ENCODE peak calls at places on chromosomes 11 and 22, in nine cellular contexts. X is fibroblast of lung; T is left lung; J is CD8-positive, alpha-beta memory T cell; U is neuronal stem cell; W is mesendoderm; P is K562; Z is right lobe of liver; E is left ventricle myocardium inferior. K is an unnamed sample.

GRCh38 chr11:44852159-44852707 is 98.5 kb downstream of the TP53I11 start:
- DNase-seq in X (no peak), T (no peak), J (no peak), U (no peak), W (no peak), P (no peak), Z (no peak), E (no peak), K (no peak)

GRCh38 chr22:37259540-37260029 is 15.5 kb upstream of the RAC2 start:
- DNase-seq in X (peak; percentile 53), T (peak; percentile 31), J (no peak), U (no peak), W (peak; percentile 85), P (peak; percentile 45), Z (peak; percentile 56), E (no peak), K (peak; percentile 67)

GRCh38 chr11:22304337-22304961 is 33.7 kb upstream of the SLC17A6 start:
- DNase-seq in X (peak; percentile 41), T (no peak), J (no peak), U (no peak), W (peak; percentile 33), P (peak; percentile 24), Z (no peak), E (no peak), K (peak; percentile 32)

GRCh38 chr22:18987765-18988164 is 51.7 kb upstream of the PRODH start:
- DNase-seq in X (peak; percentile 6), T (no peak), J (no peak), U (no peak), W (peak; percentile 74), P (peak; percentile 85), Z (no peak), E (no peak), K (peak; percentile 96)

GRCh38 chr22:22816171-22816514 is 71.5 kb upstream of the IGLL5 start:
- DNase-seq in X (no peak), T (no peak), J (no peak), U (no peak), W (no peak), P (no peak), Z (no peak), E (no peak), K (no peak)

GRCh38 chr11:60952742-60953170 is 780 bp upstream of the SLC15A3 start:
- DNase-seq in X (no peak), T (peak; percentile 77), J (no peak), U (no peak), W (peak; percentile 26), P (no peak), Z (no peak), E (no peak), K (no peak)

GRCh38 chr22:29470159-29470855 is 9.7 kb upstream of the NEFH start:
- DNase-seq in X (peak; percentile 50), T (peak; percentile 54), J (peak; percentile 69), U (peak; percentile 84), W (peak; percentile 92), P (peak; percentile 83), Z (no peak), E (peak; percentile 33), K (peak; percentile 96)

GRCh38 chr22:23113067-23113846 is 28.5 kb downstream of the RSPH14 start:
- DNase-seq in X (peak; percentile 56), T (no peak), J (no peak), U (no peak), W (no peak), P (peak; percentile 63), Z (no peak), E (peak; percentile 29), K (no peak)

GRCh38 chr22:35051791-35052190 is 14.2 kb upstream of the ISX start:
- DNase-seq in X (no peak), T (no peak), J (no peak), U (no peak), W (no peak), P (no peak), Z (no peak), E (no peak), K (no peak)

GRCh38 chr22:35046744-35047462 is 19.1 kb upstream of the ISX start:
- DNase-seq in X (no peak), T (no peak), J (no peak), U (no peak), W (no peak), P (no peak), Z (no peak), E (no peak), K (no peak)

GRCh38 chr22:35053060-35053835 is 12.7 kb upstream of the ISX start:
- DNase-seq in X (no peak), T (no peak), J (no peak), U (no peak), W (no peak), P (no peak), Z (no peak), E (no peak), K (no peak)

GRCh38 chr22:35054064-35054463 is 11.9 kb upstream of the ISX start:
- DNase-seq in X (no peak), T (no peak), J (no peak), U (no peak), W (no peak), P (no peak), Z (no peak), E (no peak), K (no peak)

GRCh38 chr22:35051034-35051535 is 14.9 kb upstream of the ISX start:
- DNase-seq in X (no peak), T (no peak), J (no peak), U (no peak), W (no peak), P (no peak), Z (no peak), E (no peak), K (no peak)
- H3K4me3 ChIP-seq in X (no peak overlapping the region), T (no peak overlapping the region), J (no peak overlapping the region), U (no peak overlapping the region), W (no peak overlapping the region), P (no peak overlapping the region), Z (no peak overlapping the region), E (no peak overlapping the region), K (no peak overlapping the region)

DNA sequence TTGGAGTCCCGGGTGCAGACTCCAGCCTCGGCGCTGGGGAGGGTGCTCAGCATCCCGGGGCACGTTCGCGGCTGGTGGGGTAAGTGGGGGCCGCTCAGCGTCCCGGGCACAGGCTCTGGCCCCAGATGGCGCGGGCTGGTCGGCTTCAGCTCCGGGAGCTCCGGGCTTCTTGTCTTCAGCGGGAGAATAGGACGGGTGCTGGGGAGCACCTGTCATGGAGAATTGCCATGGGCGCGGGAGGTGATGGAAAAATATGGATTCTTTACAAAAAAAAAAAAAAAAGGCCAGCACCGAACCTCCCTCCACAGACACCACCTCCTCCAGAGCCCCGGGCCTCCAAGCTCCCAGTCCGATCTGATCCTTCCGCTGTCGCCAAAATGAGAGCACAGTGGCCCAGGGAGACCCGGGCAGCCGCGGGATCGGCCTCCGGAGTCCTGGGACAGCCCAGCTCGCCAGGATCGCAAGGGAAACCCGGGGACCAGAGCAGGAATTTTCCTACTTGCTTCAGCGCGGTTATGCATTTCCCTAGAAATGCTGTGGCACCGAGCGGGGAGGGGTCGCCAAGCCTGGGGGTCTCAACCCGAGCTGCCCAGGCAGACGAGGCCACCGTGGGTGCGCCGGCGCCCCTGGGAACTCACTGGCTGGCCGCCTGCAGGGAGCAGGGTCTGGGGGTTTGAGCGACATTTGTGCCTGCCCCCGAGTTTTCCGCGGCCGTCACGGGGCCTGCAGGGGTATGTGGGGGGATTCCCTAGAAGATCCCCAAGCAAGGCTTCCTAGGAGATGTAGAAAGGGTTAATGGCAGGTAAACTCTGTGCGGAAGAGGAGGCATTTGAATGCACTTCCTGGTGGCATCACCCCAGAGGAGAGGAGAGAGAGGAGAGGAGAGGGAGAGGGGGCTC is 1336.9 kb downstream of the BRD1 start:
- DNase-seq in X (no peak), T (no peak), J (peak; percentile 40), U (no peak), W (no peak), P (no peak), Z (peak; percentile 50), E (no peak), K (peak; percentile 78)
- H3K27me3 ChIP-seq in X (peaks cover 8% of the 10 kb centered on the region), T (peaks cover 34% of the 10 kb centered on the region), J (no peaks in the 10 kb centered on the region), U (peaks cover 49% of the 10 kb centered on the region), W (no peaks in the 10 kb centered on the region), P (peaks cover 4% of the 10 kb centered on the region), Z (peaks cover 9% of the 10 kb centered on the region), E (peaks cover 97% of the 10 kb centered on the region), K (peaks cover 20% of the 10 kb centered on the region)

DNA sequence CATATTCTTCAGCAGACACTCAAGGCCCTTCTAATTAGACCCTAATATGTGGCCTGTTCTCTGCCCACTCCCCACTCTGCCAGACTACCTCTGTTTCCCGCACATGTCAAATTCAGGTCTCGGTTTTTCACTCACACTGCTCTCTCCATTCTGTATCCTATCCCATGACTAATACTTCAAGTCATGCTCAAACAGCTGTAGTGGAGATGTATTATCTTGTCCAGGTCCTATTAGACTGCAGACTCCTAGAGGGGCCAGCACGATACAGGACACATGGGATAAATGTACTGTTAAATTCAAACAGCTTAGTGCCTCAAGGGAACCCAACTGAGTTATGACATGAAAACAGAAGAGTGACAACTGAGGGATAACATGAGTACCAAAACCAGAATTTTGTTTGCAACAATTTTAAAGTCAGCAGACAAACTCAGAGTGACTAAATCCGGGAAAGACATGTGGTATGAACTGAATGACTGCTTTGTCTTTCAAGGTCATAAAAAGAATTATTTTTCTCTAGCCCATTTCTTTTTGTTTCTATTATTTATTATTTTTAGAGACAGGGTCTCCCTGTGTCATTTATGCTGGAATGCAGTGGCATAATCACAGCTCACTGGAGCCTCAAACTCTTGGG is 20.5 kb downstream of the ATP6V1E1 start:
- DNase-seq in X (no peak), T (no peak), J (no peak), U (no peak), W (no peak), P (no peak), Z (no peak), E (no peak), K (no peak)
- H3K36me3 ChIP-seq in X (peaks cover 3% of the 10 kb centered on the region), T (peaks cover 92% of the 10 kb centered on the region), J (peaks cover 34% of the 10 kb centered on the region), U (peaks cover 77% of the 10 kb centered on the region), W (peaks cover 8% of the 10 kb centered on the region), P (peaks cover 83% of the 10 kb centered on the region), Z (peaks cover 30% of the 10 kb centered on the region), E (peaks cover 35% of the 10 kb centered on the region), K (peaks cover 15% of the 10 kb centered on the region)

GRCh38 chr22:39017596-39018365 is 3.1 kb upstream of the APOBEC3D start:
- DNase-seq in X (no peak), T (no peak), J (no peak), U (no peak), W (peak; percentile 53), P (no peak), Z (no peak), E (no peak), K (peak; percentile 80)

GRCh38 chr22:39013923-39014722 is at the start of gene APOBEC3C:
- DNase-seq in X (peak; percentile 90), T (peak; percentile 86), J (peak; percentile 87), U (peak; percentile 41), W (peak; percentile 87), P (peak; percentile 74), Z (peak; percentile 73), E (peak; percentile 76), K (peak; percentile 81)

GRCh38 chr22:39021552-39022250 is 774 bp downstream of the APOBEC3D start:
- DNase-seq in X (no peak), T (no peak), J (no peak), U (no peak), W (no peak), P (no peak), Z (no peak), E (no peak), K (no peak)

GRCh38 chr22:39012525-39013516 is 1.2 kb upstream of the APOBEC3C start:
- DNase-seq in X (no peak), T (no peak), J (no peak), U (no peak), W (no peak), P (peak; percentile 48), Z (no peak), E (no peak), K (no peak)

DNA sequence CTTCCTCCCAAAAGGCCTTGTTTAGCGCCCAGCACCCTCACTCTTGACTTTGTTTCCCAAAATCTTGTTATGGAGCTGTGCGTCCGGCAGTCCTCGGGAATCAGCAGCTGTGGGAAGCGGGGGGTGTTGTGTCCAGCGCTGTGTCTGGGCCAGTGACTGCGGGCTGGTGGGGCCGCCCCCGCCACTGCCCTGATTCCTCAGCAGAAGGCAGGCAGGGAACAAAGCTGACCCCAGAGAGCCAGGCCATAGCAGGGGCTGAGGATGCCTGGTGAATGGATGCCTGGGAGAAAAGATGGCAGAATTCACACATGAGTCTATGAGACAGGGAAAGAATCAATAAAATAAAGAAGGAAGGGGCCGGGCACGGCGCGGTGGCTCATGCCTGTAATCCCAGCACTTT is 2.5 kb downstream of the APOBEC3C start:
- DNase-seq in X (no peak), T (no peak), J (no peak), U (no peak), W (no peak), P (no peak), Z (no peak), E (no peak), K (no peak)
- H3K4me3 ChIP-seq in X (no peak overlapping the region), T (no peak overlapping the region), J (no peak overlapping the region), U (no peak overlapping the region), W (no peak overlapping the region), P (no peak overlapping the region), Z (no peak overlapping the region), E (no peak overlapping the region), K (no peak overlapping the region)

K was measured in H7.